ENCODE peak calls at places on chromosomes 4 and X, in nine cellular contexts. K is left lung; Z is activated CD8-positive, alpha-beta memory T cell treated with anti-CD3 and anti-CD28 coated beads, Interleukin-2, amount 50 U/mL, for 48 hours; M is effector CD4-positive, alpha-beta T cell; P is bronchial epithelial cell; J is memory B cell; H is colonic mucosa; D is immature natural killer cell; O is AML-193. Q is an unnamed sample.

GRCh38 chrX:154123241-154124219 is 20.5 kb upstream of the OPN1LW start:
- DNase-seq in M (no peak), P (peak), D (peak), O (no peak), J (no peak), H (peak), Z (no peak), K (peak), Q (peak)

GRCh38 chrX:63889001-63889400 is 104.0 kb upstream of the ARHGEF9 start:
- DNase-seq in O (no peak), P (peak), D (no peak), J (no peak), M (no peak), K (no peak), H (no peak), Z (no peak), Q (no peak)

GRCh38 chr4:107737470-107737869 is 17.4 kb upstream of the PAPSS1 start:
- DNase-seq in D (no peak), O (no peak), Z (no peak), J (no peak), P (no peak), K (no peak), H (no peak), M (no peak), Q (no peak)

GRCh38 chr4:185307136-185307950 is 88.4 kb downstream of the LRP2BP start:
- DNase-seq in Z (no peak), K (no peak), D (no peak), P (peak), H (no peak), M (no peak), O (no peak), J (no peak), Q (no peak)

GRCh38 chr4:17898553-17898952 is 87.8 kb downstream of the NCAPG start:
- DNase-seq in O (no peak), P (no peak), M (no peak), Z (no peak), D (no peak), H (no peak), J (no peak), K (no peak), Q (no peak)

GRCh38 chr4:37673523-37674192 is 12.5 kb downstream of the RELL1 start:
- DNase-seq in M (no peak), O (no peak), P (no peak), J (no peak), Z (no peak), D (no peak), K (no peak), H (no peak), Q (no peak)

GRCh38 chr4:27176400-27176799 is 315.8 kb downstream of the STIM2 start:
- DNase-seq in K (no peak), J (no peak), Z (no peak), H (peak), O (no peak), D (no peak), P (peak), M (no peak), Q (no peak)

GRCh38 chrX:133776072-133776471 is 209.3 kb downstream of the GPC3 start:
- DNase-seq in D (no peak), Z (peak), O (no peak), J (no peak), P (peak), H (peak), M (no peak), K (no peak), Q (peak)

GRCh38 chrX:31609130-31609529 is 537.3 kb upstream of the FTHL17 start:
- DNase-seq in Z (no peak), H (no peak), J (no peak), M (no peak), O (no peak), K (no peak), D (no peak), P (peak), Q (no peak)

GRCh38 chrX:37993857-37994619 is 12.3 kb upstream of the SYTL5 start:
- DNase-seq in J (no peak), M (no peak), K (no peak), H (peak), O (no peak), Z (no peak), P (peak), D (no peak), Q (no peak)

GRCh38 chr4:102760645-102761477 is at the start of gene MANBA:
- DNase-seq in K (peak), P (peak), O (peak), Z (peak), D (peak), H (peak), J (peak), M (peak), Q (peak)

GRCh38 chrX:1165535-1166196 is 46.8 kb downstream of the CRLF2 start:
- DNase-seq in M (no peak), Z (no peak), K (no peak), P (no peak), O (no peak), D (peak), H (no peak), J (no peak), Q (peak)

GRCh38 chr4:145920205-145920604 is 18.4 kb downstream of the ZNF827 start:
- DNase-seq in H (no peak), P (no peak), M (no peak), Z (no peak), D (no peak), O (no peak), J (no peak), K (no peak), Q (no peak)

GRCh38 chr4:100591156-100591876 is 73.5 kb upstream of the EMCN start:
- DNase-seq in H (no peak), D (no peak), J (no peak), M (no peak), K (peak), Z (no peak), P (no peak), O (no peak), Q (no peak)

GRCh38 chrX:153685751-153686676 is 1.7 kb upstream of the SLC6A8 start:
- DNase-seq in M (no peak), O (no peak), Z (no peak), J (no peak), D (no peak), P (no peak), K (peak), H (no peak), Q (no peak)

GRCh38 chrX:150094996-150095395 is 156.7 kb upstream of the EOLA2 start:
- DNase-seq in J (no peak), K (no peak), O (no peak), M (no peak), Z (no peak), D (no peak), H (no peak), P (no peak), Q (no peak)

GRCh38 chrX:23784487-23785301 is 1.7 kb downstream of the SAT1 start:
- DNase-seq in Z (no peak), D (no peak), O (peak), P (peak), M (no peak), J (no peak), H (no peak), K (no peak), Q (no peak)

GRCh38 chr4:113106076-113106475 is 56.6 kb downstream of the ANK2 start:
- DNase-seq in O (no peak), K (no peak), J (no peak), H (no peak), D (no peak), P (peak), M (no peak), Z (no peak), Q (no peak)

GRCh38 chr4:137700751-137701150 is 168.5 kb upstream of the PCDH18 start:
- DNase-seq in D (no peak), M (no peak), K (no peak), H (no peak), Z (no peak), P (no peak), O (no peak), J (no peak), Q (no peak)

GRCh38 chr4:108937066-108937465 is 174.2 kb upstream of the ETNPPL start:
- DNase-seq in D (no peak), J (no peak), O (no peak), P (no peak), K (no peak), Z (no peak), H (no peak), M (no peak), Q (no peak)

GRCh38 chr4:168589154-168589553 is 92.3 kb downstream of the PALLD start:
- DNase-seq in O (no peak), H (peak), K (no peak), M (no peak), Z (no peak), J (no peak), P (peak), D (no peak), Q (no peak)

GRCh38 chr4:48360966-48361470 is 19.7 kb downstream of the SLAIN2 start:
- DNase-seq in J (no peak), D (no peak), O (no peak), P (no peak), M (no peak), K (no peak), Z (no peak), H (no peak), Q (no peak)

GRCh38 chrX:108584617-108585211 is 145.1 kb downstream of the COL4A5 start:
- DNase-seq in D (no peak), Z (no peak), P (peak), H (no peak), O (no peak), M (no peak), J (no peak), K (no peak), Q (no peak)

GRCh38 chrX:108396986-108397385 is 41.2 kb downstream of the COL4A6 start:
- DNase-seq in J (no peak), H (no peak), D (no peak), K (no peak), O (no peak), M (no peak), P (peak), Z (no peak), Q (no peak)

GRCh38 chr4:59091376-59092142 is 1981.4 kb upstream of the IGFBP7 start:
- DNase-seq in Z (no peak), H (no peak), P (no peak), J (no peak), M (no peak), K (no peak), D (no peak), O (no peak), Q (no peak)

GRCh38 chr4:130054895-130055294 is 958.9 kb downstream of the C4orf33 start:
- DNase-seq in K (no peak), M (no peak), P (no peak), Z (no peak), J (no peak), O (no peak), H (no peak), D (no peak), Q (no peak)

GRCh38 chr4:107818301-107818910 is 6.3 kb upstream of the SGMS2 start:
- DNase-seq in M (no peak), H (no peak), Z (no peak), O (peak), J (no peak), D (no peak), K (no peak), P (peak), Q (peak)

GRCh38 chr4:173217727-173218126 is 49.1 kb downstream of the GALNT7 start:
- DNase-seq in K (no peak), J (no peak), M (no peak), H (no peak), D (no peak), P (peak), Z (no peak), O (no peak), Q (no peak)

GRCh38 chr4:23001478-23001877 is 308.7 kb downstream of the GBA3 start:
- DNase-seq in P (no peak), J (no peak), M (no peak), K (no peak), D (no peak), H (no peak), Z (no peak), O (no peak), Q (no peak)

GRCh38 chr4:71268156-71268555 is 70.7 kb upstream of the SLC4A4 start:
- DNase-seq in P (no peak), M (no peak), K (no peak), D (no peak), J (no peak), H (no peak), Z (no peak), O (no peak), Q (no peak)

GRCh38 chr4:2095236-2096072 is 36.3 kb downstream of the NAT8L start:
- DNase-seq in D (no peak), O (no peak), K (no peak), P (no peak), H (no peak), Z (no peak), M (no peak), J (no peak), Q (no peak)

GRCh38 chr4:141702472-141703182 is 66.2 kb downstream of the IL15 start:
- DNase-seq in M (no peak), K (no peak), O (peak), J (no peak), H (no peak), Z (no peak), P (no peak), D (no peak), Q (peak)

GRCh38 chr4:13990596-13991589 is 363.4 kb upstream of the BOD1L1 start:
- DNase-seq in H (no peak), Z (no peak), J (no peak), O (no peak), M (no peak), P (no peak), K (peak), D (no peak), Q (no peak)

GRCh38 chr4:54439831-54440243 is 210.7 kb downstream of the PDGFRA start:
- DNase-seq in D (peak), P (no peak), Z (no peak), M (no peak), H (peak), K (peak), J (no peak), O (peak), Q (no peak)

GRCh38 chr4:95290702-95291101 is 258.1 kb downstream of the UNC5C start:
- DNase-seq in H (no peak), K (no peak), O (no peak), J (no peak), M (no peak), D (no peak), P (peak), Z (no peak), Q (no peak)

GRCh38 chr4:67680568-67681222 is 20.3 kb downstream of the UBA6 start:
- DNase-seq in Z (no peak), P (peak), J (no peak), K (no peak), D (no peak), H (no peak), O (no peak), M (no peak), Q (peak)

GRCh38 chr4:150569384-150569987 is 12.5 kb upstream of the MAB21L2 start:
- DNase-seq in D (no peak), O (no peak), P (no peak), H (no peak), J (no peak), Z (no peak), M (no peak), K (no peak), Q (no peak)

GRCh38 chr4:8148159-8148558 is 10.5 kb downstream of the ABLIM2 start:
- DNase-seq in H (no peak), K (no peak), P (no peak), Z (no peak), J (no peak), D (no peak), O (no peak), M (no peak), Q (no peak)

GRCh38 chr4:86579941-86580340 is 14.2 kb upstream of the PTPN13 start:
- DNase-seq in D (no peak), M (no peak), Z (no peak), P (no peak), J (no peak), K (no peak), O (no peak), H (no peak), Q (no peak)